ENCODE peak calls at places on chromosomes 5 and 9, in five cellular contexts. M is IMR-90, O is WERI-Rb-1, A is dorsolateral prefrontal cortex, L is GM23248. Z is an unnamed sample.
A peak's percentile ranks its signal among the peaks of the same experiment; 100 is the strongest.

GRCh38 chr5:77426670-77427069 is 65.4 kb downstream of the WDR41 start:
- DNase-seq in M (peak; percentile 80), O (peak; percentile 71), A (no peak), L (peak; percentile 87), Z (no peak)

GRCh38 chr9:84573098-84573497 is 96.4 kb upstream of the NTRK2 start:
- DNase-seq in M (no peak), O (no peak), A (no peak), L (no peak), Z (no peak)

GRCh38 chr9:89999176-89999533 is 394.3 kb downstream of the GADD45G start:
- DNase-seq in M (no peak), O (no peak), A (no peak), L (no peak), Z (no peak)

GRCh38 chr5:141121563-141121962 is at the start of gene PCDHB4:
- DNase-seq in M (no peak), O (no peak), A (no peak), L (peak; percentile 71), Z (no peak)

GRCh38 chr5:157912621-157913325 is 53.8 kb upstream of the CLINT1 start:
- DNase-seq in M (no peak), O (no peak), A (no peak), L (no peak), Z (no peak)

GRCh38 chr5:145178667-145179523 is 656.2 kb downstream of the PRELID2 start:
- DNase-seq in M (no peak), O (no peak), A (no peak), L (peak; percentile 6), Z (no peak)

GRCh38 chr5:150487199-150488061 is 20.5 kb upstream of the NDST1 start:
- DNase-seq in M (peak; percentile 34), O (peak; percentile 57), A (no peak), L (peak; percentile 68), Z (no peak)

GRCh38 chr5:74622944-74623343 is 17.6 kb downstream of the ENC1 start:
- DNase-seq in M (no peak), O (peak; percentile 25), A (no peak), L (no peak), Z (no peak)

GRCh38 chr9:135221576-135221950 is 134.1 kb downstream of the OLFM1 start:
- DNase-seq in M (no peak), O (no peak), A (no peak), L (no peak), Z (no peak)

DNA sequence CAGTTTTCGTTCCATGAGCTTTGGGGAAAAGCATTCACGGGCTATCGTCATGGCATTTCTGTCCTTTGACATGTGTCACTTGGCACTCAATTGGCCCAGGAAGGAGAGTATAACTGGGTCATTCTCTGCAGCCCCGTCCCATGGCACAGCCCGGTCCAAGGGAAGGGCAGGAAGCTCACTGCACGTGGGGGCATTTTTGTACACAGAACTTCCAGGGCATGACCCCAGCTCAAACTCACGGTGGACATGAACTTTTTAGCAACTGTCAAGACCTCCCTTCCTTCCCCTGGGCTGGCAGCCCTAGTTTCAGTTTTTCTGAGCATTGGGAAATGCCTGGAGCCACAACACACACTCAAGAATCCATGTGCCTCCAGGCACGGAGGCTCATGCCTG is 161.6 kb upstream of the PANK3 start:
- DNase-seq in M (no peak), O (no peak), A (no peak), L (no peak), Z (no peak)
- H3K27ac ChIP-seq in M (no peak overlapping the region), O (no peak overlapping the region), A (no peak overlapping the region), L (no peak overlapping the region), Z (no peak overlapping the region)

DNA sequence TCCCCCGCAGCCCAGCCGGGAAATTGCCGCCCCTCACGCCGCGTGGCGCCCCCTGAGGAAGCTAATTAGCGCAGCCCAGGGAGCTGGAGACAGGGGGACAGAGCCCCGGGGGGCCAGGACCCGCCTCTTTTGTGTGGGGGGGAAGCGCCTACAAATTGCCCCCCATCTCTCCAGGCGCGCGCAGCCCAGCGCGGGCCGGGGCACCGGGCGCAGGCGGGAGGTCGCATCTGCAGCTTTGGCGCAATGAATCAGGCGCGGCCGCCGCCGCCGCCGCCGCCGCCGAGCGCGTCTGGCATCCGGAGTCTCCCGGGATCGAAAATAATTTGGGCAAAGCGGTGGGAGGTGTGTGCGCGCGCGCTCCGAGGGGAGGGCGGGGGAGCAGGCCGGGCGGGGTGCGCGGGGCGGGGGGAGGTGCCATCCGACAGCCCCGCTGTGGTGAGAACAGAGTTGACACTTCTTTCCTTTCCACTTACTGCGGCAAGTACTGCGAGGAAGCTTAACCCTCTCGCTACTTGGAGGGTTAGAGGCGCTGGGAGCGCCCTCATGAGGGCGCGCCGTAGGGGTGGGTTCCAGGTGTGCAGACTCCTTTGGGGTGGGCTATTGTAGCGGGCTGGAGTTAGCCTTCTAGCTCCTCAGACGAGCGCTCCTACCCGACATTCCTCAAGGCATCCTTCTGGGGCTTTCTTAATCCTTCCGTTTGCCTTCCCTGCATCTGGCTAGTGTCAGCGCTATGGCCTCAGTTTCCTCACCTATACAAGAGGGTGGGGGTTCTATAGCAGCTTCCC is 63.1 kb downstream of the CXXC5 start:
- DNase-seq in M (peak; percentile 28), O (peak; percentile 81), A (peak; percentile 42), L (peak; percentile 82), Z (peak; percentile 47)
- H3K27me3 ChIP-seq in M (peaks cover 8% of the 10 kb centered on the region), O (no peaks in the 10 kb centered on the region), A (no peaks in the 10 kb centered on the region), L (no peaks in the 10 kb centered on the region), Z (peaks cover 5% of the 10 kb centered on the region)

DNA sequence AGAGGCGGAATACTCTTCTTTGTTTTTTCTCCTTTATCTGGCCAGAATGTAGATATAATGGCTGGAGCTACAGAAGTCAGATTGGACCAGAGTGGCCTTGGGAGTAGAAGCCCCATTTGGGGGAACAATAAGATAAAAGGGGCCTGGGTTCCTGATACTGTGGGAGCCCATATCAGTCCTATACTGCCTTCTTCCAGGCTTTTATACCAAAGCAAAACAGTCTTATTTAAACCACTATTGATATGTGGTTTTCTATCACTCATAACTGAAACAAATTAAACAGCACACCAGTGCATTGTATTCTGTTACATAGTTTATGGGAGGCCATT is 14.3 kb downstream of the SPAAR start:
- DNase-seq in M (no peak), O (no peak), A (no peak), L (no peak), Z (no peak)
- H3K27ac ChIP-seq in M (peak overlapping the region; percentile 81), O (no peak overlapping the region), A (peak overlapping the region; percentile 68), L (peak overlapping the region; percentile 98), Z (no peak overlapping the region)

DNA sequence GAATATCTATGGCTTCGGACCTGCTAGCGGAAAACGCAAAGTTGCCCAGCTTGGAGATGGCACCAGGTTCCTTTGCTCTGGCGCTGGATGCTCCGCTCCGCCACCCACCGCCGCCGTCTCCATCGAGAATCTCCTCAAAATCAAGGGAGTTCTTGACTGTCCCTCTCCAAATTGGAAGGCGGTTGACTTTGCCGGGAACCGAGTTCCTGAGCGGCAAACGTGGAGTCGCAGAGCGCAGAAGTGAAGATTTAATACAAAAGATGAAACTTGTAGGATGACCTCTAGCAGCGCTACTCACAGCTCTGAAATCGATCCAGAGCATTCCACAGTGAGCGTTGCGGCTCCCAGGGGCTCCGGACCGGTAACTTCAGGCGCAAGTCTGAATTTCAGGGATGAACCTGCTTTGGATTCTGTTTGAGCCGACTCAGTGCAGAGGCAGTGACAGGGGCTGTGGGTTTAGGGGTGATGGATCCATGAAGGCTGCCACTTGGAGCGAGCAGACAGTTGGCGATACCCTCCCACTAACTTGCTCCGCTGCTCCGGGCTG is 1641.5 kb upstream of the C9orf72 start:
- DNase-seq in M (no peak), O (peak; percentile 22), A (no peak), L (no peak), Z (no peak)
- H3K27me3 ChIP-seq in M (peaks cover 10% of the 10 kb centered on the region), O (peaks cover 9% of the 10 kb centered on the region), A (peaks cover 26% of the 10 kb centered on the region), L (peaks cover 61% of the 10 kb centered on the region), Z (peaks cover 50% of the 10 kb centered on the region)

DNA sequence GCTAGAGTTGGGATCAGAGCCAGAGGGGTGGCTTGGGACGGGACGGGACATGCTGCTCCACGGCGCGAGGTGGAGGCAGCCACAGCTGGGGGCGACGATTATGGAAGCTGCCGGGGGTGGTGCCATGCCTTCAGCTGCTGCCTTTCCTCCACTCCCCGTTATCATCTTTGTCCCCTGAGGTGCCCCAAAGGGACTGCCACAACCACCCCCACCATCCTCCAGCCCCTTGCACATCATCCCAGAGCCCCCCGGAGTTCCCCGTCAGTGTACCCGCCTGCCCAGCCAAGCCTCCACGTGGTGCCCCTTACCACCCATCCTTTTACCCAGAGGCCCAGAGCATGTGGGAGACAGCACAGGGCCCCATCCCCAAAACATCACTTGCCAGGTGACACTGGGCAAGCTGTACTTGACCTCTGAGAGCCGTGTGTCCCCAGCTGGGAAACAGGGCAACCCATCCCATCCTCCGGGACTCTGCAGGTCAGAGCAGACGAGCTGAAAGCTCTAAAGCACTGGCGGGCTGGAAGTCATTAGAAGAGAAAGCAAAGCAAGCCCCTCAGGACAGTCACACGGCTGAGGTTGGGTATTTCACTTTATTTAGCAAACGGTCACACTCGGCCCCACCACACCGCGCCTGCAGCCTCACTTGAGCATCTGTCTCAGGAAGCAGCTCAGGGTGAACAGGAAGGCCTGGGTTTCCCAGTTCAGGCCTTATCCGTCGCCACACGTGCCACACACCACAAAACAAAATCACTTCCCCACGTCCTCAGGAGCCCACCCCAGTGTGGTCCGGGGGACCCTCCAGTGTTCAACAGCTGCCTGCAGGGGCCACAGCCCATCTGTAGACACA is 19.5 kb upstream of the MXD3 start:
- DNase-seq in M (no peak), O (no peak), A (no peak), L (no peak), Z (no peak)
- H3K27ac ChIP-seq in M (no peak overlapping the region), O (no peak overlapping the region), A (no peak overlapping the region), L (no peak overlapping the region), Z (no peak overlapping the region)